ENCODE peak calls at places on chromosomes 7 and 10, in eight cellular contexts. N is prostate gland, U is colonic mucosa, V is cardiac muscle cell, Q is tibial artery, M is suprapubic skin, S is heart right ventricle, D is uterus. K is an unnamed sample.
A peak's percentile ranks its signal among the peaks of the same experiment; 100 is the strongest.

GRCh38 chr7:69768986-69769595 is 170.8 kb downstream of the AUTS2 start:
- DNase-seq in N (no peak), Q (no peak), S (no peak), D (no peak), U (no peak), V (no peak), M (no peak), K (no peak)

GRCh38 chr7:150855046-150855445 is 2.7 kb downstream of the AOC1 start:
- DNase-seq in S (no peak), V (no peak), M (no peak), N (no peak), D (no peak), Q (no peak), U (no peak), K (no peak)

GRCh38 chr7:87375647-87376435 is 30.4 kb downstream of the CROT start:
- DNase-seq in V (no peak), M (no peak), N (no peak), D (no peak), S (no peak), U (no peak), Q (no peak), K (no peak)

GRCh38 chr10:3485287-3485686 is 299.7 kb downstream of the KLF6 start:
- DNase-seq in M (no peak), D (no peak), V (no peak), N (no peak), Q (no peak), U (no peak), S (no peak), K (no peak)

GRCh38 chr10:125684583-125684982 is 1.6 kb upstream of the TEX36 start:
- DNase-seq in Q (peak; percentile 28), N (no peak), M (no peak), S (no peak), D (no peak), U (no peak), V (no peak), K (no peak)

GRCh38 chr10:115129752-115130151 is 36.6 kb downstream of the ATRNL1 start:
- DNase-seq in S (no peak), N (no peak), Q (no peak), U (no peak), V (peak; percentile 52), M (no peak), D (no peak), K (peak; percentile 0)

GRCh38 chr7:144863320-144863647 is 27.4 kb upstream of the TPK1 start:
- DNase-seq in U (no peak), D (no peak), V (no peak), S (no peak), M (no peak), Q (no peak), N (no peak), K (no peak)

GRCh38 chr7:64581929-64582894 is 19.3 kb upstream of the ZNF680 start:
- DNase-seq in U (no peak), N (no peak), V (no peak), D (no peak), M (no peak), S (peak; percentile 18), Q (no peak), K (no peak)

GRCh38 chr10:52308251-52309031 is 5.6 kb upstream of the DKK1 start:
- DNase-seq in S (peak; percentile 46), V (peak; percentile 79), N (peak; percentile 62), M (peak; percentile 65), U (peak; percentile 35), D (peak; percentile 21), Q (no peak), K (peak; percentile 55)

GRCh38 chr7:28414453-28414852 is 2.1 kb downstream of the CREB5 start:
- DNase-seq in D (no peak), N (no peak), U (no peak), V (no peak), S (no peak), M (no peak), Q (no peak), K (no peak)

GRCh38 chr7:122255454-122255853 is 49.1 kb downstream of the FEZF1 start:
- DNase-seq in D (no peak), Q (no peak), M (no peak), V (no peak), S (no peak), U (no peak), N (no peak), K (no peak)

GRCh38 chr10:3354171-3354570 is 181.6 kb upstream of the PITRM1 start:
- DNase-seq in D (no peak), S (no peak), V (no peak), M (no peak), Q (no peak), N (no peak), U (no peak), K (no peak)

GRCh38 chr7:104960741-104961479 is 53.1 kb upstream of the KMT2E start:
- DNase-seq in N (peak; percentile 66), S (no peak), Q (peak; percentile 60), U (peak; percentile 53), M (no peak), V (no peak), D (no peak), K (no peak)

GRCh38 chr10:72068901-72069446 is 19.4 kb downstream of the SPOCK2 start:
- DNase-seq in N (no peak), V (no peak), Q (no peak), M (no peak), D (no peak), S (peak; percentile 62), U (no peak), K (no peak)

DNA sequence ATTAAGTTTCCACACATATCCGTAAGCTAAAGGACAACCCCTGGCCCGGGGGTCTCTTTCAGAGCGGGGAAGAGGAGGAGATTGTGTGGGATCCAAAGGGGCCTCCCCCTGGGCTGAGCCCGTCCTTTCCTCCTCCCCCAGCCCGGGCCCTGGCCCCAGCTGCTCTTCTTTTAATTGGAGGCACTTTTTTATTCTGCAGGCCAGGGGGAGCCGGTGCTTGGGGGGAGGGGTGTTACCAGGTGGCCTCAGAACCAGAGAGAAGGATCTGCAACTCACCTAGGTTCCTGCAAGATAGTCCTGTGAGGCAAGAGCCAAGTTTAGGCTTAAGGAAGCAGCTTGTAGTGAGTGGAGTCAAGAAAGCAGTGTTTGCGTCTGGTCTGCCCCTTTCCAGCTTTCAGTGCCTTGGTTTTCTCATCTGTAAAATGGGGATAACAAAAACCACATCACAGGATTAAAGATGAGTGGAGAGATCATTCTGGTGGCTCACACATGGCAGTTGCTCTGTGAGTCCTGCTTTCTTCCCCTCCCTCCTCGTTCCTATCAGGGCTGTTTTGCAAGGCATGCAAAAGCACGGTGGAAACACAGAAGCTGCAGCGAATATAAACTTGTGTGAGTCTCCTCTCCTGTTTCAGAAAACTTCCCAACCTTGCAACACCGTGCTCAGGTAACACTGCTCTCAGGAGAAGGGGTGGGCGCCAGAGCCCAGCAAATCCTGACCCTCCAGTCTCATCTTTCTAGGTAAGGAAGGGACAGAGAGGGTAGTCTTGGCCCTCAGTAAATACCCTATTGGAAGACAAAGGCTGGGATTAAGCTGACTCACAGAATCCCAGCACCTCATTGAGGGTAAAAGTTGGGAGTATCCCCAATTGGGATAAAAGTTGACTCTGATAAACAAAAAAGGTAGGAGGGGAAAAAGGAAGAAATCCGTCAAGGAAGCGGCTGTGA is 4.1 kb upstream of the TLX1 start:
- DNase-seq in N (no peak), Q (no peak), M (no peak), U (no peak), V (no peak), D (no peak), S (no peak), K (no peak)
- TF ChIP-seq CTCF in N (no peak), Q (no peak), M (no peak), U (no peak), V (no peak), D (no peak), S (no peak), K (no peak)

GRCh38 chr7:34869016-34869415 is 168.3 kb downstream of the DPY19L1 start:
- DNase-seq in Q (no peak), M (no peak), N (no peak), U (no peak), S (no peak), V (no peak), D (no peak), K (no peak)
- H3K27ac ChIP-seq in Q (no peak overlapping the region), M (no peak overlapping the region), N (no peak overlapping the region), U (no peak overlapping the region), S (no peak overlapping the region), V (no peak overlapping the region), D (no peak overlapping the region), K (no peak overlapping the region)

GRCh38 chr7:95609277-95609971 is 13.1 kb upstream of the PDK4 start:
- DNase-seq in D (peak; percentile 55), N (peak; percentile 69), S (no peak), U (peak; percentile 81), M (no peak), Q (peak; percentile 56), V (no peak), K (no peak)
- H3K4me3 ChIP-seq in D (peak overlapping the region; percentile 6), N (no peak overlapping the region), S (peak overlapping the region; percentile 33), U (no peak overlapping the region), M (peak overlapping the region; percentile 20), Q (no peak overlapping the region), V (no peak overlapping the region), K (no peak overlapping the region)

GRCh38 chr7:30224511-30225031 is 59.8 kb upstream of the ZNRF2 start:
- DNase-seq in U (no peak), Q (no peak), S (no peak), V (no peak), M (no peak), D (no peak), N (no peak), K (no peak)

GRCh38 chr7:30225863-30226361 is 58.5 kb upstream of the ZNRF2 start:
- DNase-seq in N (peak; percentile 75), U (peak; percentile 74), D (peak; percentile 41), V (peak; percentile 87), S (peak; percentile 43), M (no peak), Q (peak; percentile 72), K (no peak)

GRCh38 chr7:30231271-30231670 is 53.1 kb upstream of the ZNRF2 start:
- DNase-seq in V (no peak), Q (no peak), U (no peak), D (no peak), S (no peak), N (no peak), M (no peak), K (no peak)

GRCh38 chr7:30222519-30223213 is 61.7 kb upstream of the ZNRF2 start:
- DNase-seq in M (no peak), Q (no peak), S (no peak), D (no peak), U (no peak), V (no peak), N (no peak), K (no peak)

DNA sequence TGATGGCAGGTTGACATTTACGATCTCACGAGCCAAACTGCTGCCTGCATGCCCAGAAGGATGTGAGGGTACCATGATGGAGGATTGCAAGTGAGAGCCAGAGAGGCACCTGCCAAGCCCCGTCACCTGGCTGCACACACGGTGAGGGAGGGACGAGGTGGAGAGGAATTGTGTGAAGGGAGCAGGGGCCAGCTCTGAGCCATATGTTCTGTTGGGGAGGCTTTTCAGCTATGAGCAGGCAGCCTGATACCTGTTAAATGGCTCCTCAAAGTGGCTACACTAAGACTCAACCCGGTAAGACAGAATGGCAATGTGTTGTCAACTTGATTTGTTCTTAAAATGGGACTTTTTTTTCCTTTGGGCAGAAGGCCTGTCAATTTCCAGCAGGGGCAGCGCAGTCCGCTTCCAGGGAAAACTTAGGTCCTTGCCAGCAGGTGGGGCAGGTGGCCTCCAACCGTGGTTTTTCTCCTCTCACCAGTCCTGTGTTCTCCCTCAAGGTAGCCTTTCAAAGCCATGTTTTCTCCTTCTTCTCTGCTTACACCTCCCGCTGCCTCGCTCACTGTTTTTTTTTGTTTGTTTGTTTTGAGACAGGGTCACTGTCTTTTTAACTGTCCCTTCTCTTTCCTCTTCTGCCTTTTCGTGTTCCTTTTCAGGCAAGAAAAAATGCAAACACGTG is 57.7 kb upstream of the ZNRF2 start:
- DNase-seq in S (no peak), V (peak; percentile 62), M (no peak), D (no peak), U (peak; percentile 75), Q (no peak), N (no peak), K (no peak)
- TF ChIP-seq CTCF in S (no peak), V (no peak), M (no peak), D (no peak), U (peak; percentile 38), Q (no peak), N (no peak), K (peak; percentile 7)

GRCh38 chr7:6639627-6640026 is 2.5 kb downstream of the ZNF316 start:
- DNase-seq in V (no peak), D (no peak), M (no peak), U (no peak), N (no peak), Q (no peak), S (no peak), K (no peak)
- H3K27ac ChIP-seq in V (no peak overlapping the region), D (no peak overlapping the region), M (no peak overlapping the region), U (no peak overlapping the region), N (no peak overlapping the region), Q (no peak overlapping the region), S (no peak overlapping the region), K (no peak overlapping the region)

K was measured in AG04450.